ENCODE peak calls at places on chromosomes 6 and 20, in seven cellular contexts. W is Right ventricle myocardium inferior, O is IMR-90, C is pancreas, V is heart right ventricle, T is AG04450, M is upper lobe of right lung. R is an unnamed sample.

GRCh38 chr6:170512249-170512648 is 40.9 kb downstream of the PSMB1 start:
- DNase-seq in O (no peak), V (no peak), M (no peak), T (no peak), C (no peak), W (no peak), R (no peak)

GRCh38 chr20:3805594-3806264 is 9.6 kb downstream of the CDC25B start:
- DNase-seq in W (peak; percentile 39), C (no peak), V (no peak), M (no peak), O (peak; percentile 50), T (no peak), R (no peak)

GRCh38 chr6:138818496-138819194 is 22.8 kb downstream of the ECT2L start:
- DNase-seq in O (no peak), M (no peak), V (no peak), W (no peak), T (no peak), C (no peak), R (no peak)

GRCh38 chr6:101395345-101395744 is 1.8 kb downstream of the GRIK2 start:
- DNase-seq in V (no peak), C (no peak), O (no peak), T (no peak), M (no peak), W (no peak), R (no peak)

GRCh38 chr20:50794181-50794845 is 548 bp upstream of the BCAS4 start:
- DNase-seq in O (no peak), M (no peak), C (peak; percentile 13), V (no peak), T (no peak), W (no peak), R (no peak)

GRCh38 chr6:960356-960755 is 267.4 kb upstream of the EXOC2 start:
- DNase-seq in M (no peak), O (peak; percentile 6), W (no peak), T (no peak), V (no peak), C (no peak), R (no peak)

GRCh38 chr20:9061434-9061833 is 7.5 kb upstream of the PLCB4 start:
- DNase-seq in T (no peak), V (no peak), C (no peak), O (no peak), M (no peak), W (no peak), R (no peak)

GRCh38 chr6:34246563-34247391 is 2.0 kb downstream of the SMIM29 start:
- DNase-seq in C (no peak), M (no peak), W (peak; percentile 69), V (no peak), O (peak; percentile 46), T (no peak), R (no peak)

GRCh38 chr6:15527838-15528617 is 134.8 kb downstream of the DTNBP1 start:
- DNase-seq in W (no peak), V (no peak), C (no peak), T (no peak), O (peak; percentile 44), M (no peak), R (no peak)

GRCh38 chr6:98946877-98947410 is 802 bp downstream of the FBXL4 start:
- DNase-seq in O (peak; percentile 13), T (no peak), C (peak; percentile 33), V (peak; percentile 7), W (no peak), M (peak; percentile 65), R (peak; percentile 44)

GRCh38 chr6:169950558-169950957 is 199.1 kb downstream of the ERMARD start:
- DNase-seq in O (no peak), C (no peak), W (no peak), V (no peak), T (no peak), M (no peak), R (no peak)

GRCh38 chr20:7497985-7498384 is 442.3 kb downstream of the HAO1 start:
- DNase-seq in M (no peak), C (no peak), V (no peak), W (no peak), T (no peak), O (no peak), R (no peak)

GRCh38 chr20:36461600-36462439 is 79.5 kb upstream of the MYL9 start:
- DNase-seq in W (peak; percentile 90), V (peak; percentile 76), T (no peak), C (peak; percentile 65), O (peak; percentile 42), M (peak; percentile 82), R (peak; percentile 84)

GRCh38 chr20:61951695-61952533 is 113.8 kb downstream of the TAF4 start:
- DNase-seq in V (no peak), T (no peak), C (no peak), O (peak; percentile 28), M (peak; percentile 46), W (no peak), R (peak; percentile 33)

GRCh38 chr6:127343753-127344659 is 597 bp upstream of the ECHDC1 start:
- DNase-seq in T (peak; percentile 41), M (no peak), C (no peak), W (no peak), O (peak; percentile 79), V (no peak), R (no peak)

GRCh38 chr20:18738055-18738454 is 75.5 kb upstream of the SCP2D1 start:
- DNase-seq in C (no peak), M (no peak), O (no peak), V (no peak), W (no peak), T (no peak), R (no peak)

GRCh38 chr6:149147939-149148718 is 169.4 kb upstream of the TAB2 start:
- DNase-seq in C (no peak), W (no peak), V (no peak), O (no peak), M (no peak), T (no peak), R (no peak)